ENCODE peak calls at places on chromosome 1, in ten cellular contexts. One of them, this sample, is unnamed.

GRCh38 chr1:58763214-58763613 is 20.6 kb downstream of the JUN start:
- DNase-seq in neural crest cell: no peak
- DNase-seq in endothelial cell: no peak
- DNase-seq in activated T-cell treated with anti-CD3 and anti-CD28 coated beads, Interleukin-2, amount 50 U/mL, for 1 hour: no peak
- DNase-seq in psoas muscle: no peak
- DNase-seq in activated naive CD8-positive, alpha-beta T cell treated with anti-CD3 and anti-CD28 coated beads, Interleukin-2, amount 50 U/mL, for 24 hours: no peak
- DNase-seq in ELR: peak
- DNase-seq in DMS53: no peak
- DNase-seq in small intestine: peak
- DNase-seq in kidney: no peak
- DNase-seq in this sample: no peak

GRCh38 chr1:24970926-24971530 is 41.0 kb upstream of the RUNX3 start:
- DNase-seq in neural crest cell: no peak
- DNase-seq in endothelial cell: no peak
- DNase-seq in activated T-cell treated with anti-CD3 and anti-CD28 coated beads, Interleukin-2, amount 50 U/mL, for 1 hour: no peak
- DNase-seq in psoas muscle: no peak
- DNase-seq in activated naive CD8-positive, alpha-beta T cell treated with anti-CD3 and anti-CD28 coated beads, Interleukin-2, amount 50 U/mL, for 24 hours: peak
- DNase-seq in ELR: peak
- DNase-seq in DMS53: no peak
- DNase-seq in small intestine: no peak
- DNase-seq in kidney: peak
- DNase-seq in this sample: no peak

GRCh38 chr1:82598816-82599215 is 798.1 kb downstream of the ADGRL2 start:
- DNase-seq in neural crest cell: no peak
- DNase-seq in endothelial cell: no peak
- DNase-seq in activated T-cell treated with anti-CD3 and anti-CD28 coated beads, Interleukin-2, amount 50 U/mL, for 1 hour: no peak
- DNase-seq in psoas muscle: no peak
- DNase-seq in activated naive CD8-positive, alpha-beta T cell treated with anti-CD3 and anti-CD28 coated beads, Interleukin-2, amount 50 U/mL, for 24 hours: no peak
- DNase-seq in ELR: no peak
- DNase-seq in DMS53: no peak
- DNase-seq in small intestine: no peak
- DNase-seq in kidney: no peak
- DNase-seq in this sample: no peak

GRCh38 chr1:231626535-231626950 is at the start of gene DISC1:
- DNase-seq in neural crest cell: peak
- DNase-seq in endothelial cell: peak
- DNase-seq in activated T-cell treated with anti-CD3 and anti-CD28 coated beads, Interleukin-2, amount 50 U/mL, for 1 hour: peak
- DNase-seq in psoas muscle: peak
- DNase-seq in activated naive CD8-positive, alpha-beta T cell treated with anti-CD3 and anti-CD28 coated beads, Interleukin-2, amount 50 U/mL, for 24 hours: peak
- DNase-seq in ELR: peak
- DNase-seq in DMS53: peak
- DNase-seq in small intestine: peak
- DNase-seq in kidney: peak
- DNase-seq in this sample: peak

GRCh38 chr1:84103197-84103992 is 40.7 kb upstream of the PRKACB start:
- DNase-seq in neural crest cell: no peak
- DNase-seq in endothelial cell: no peak
- DNase-seq in activated T-cell treated with anti-CD3 and anti-CD28 coated beads, Interleukin-2, amount 50 U/mL, for 1 hour: no peak
- DNase-seq in psoas muscle: peak
- DNase-seq in activated naive CD8-positive, alpha-beta T cell treated with anti-CD3 and anti-CD28 coated beads, Interleukin-2, amount 50 U/mL, for 24 hours: no peak
- DNase-seq in ELR: peak
- DNase-seq in DMS53: peak
- DNase-seq in small intestine: peak
- DNase-seq in kidney: peak
- DNase-seq in this sample: peak

GRCh38 chr1:24294228-24294672 is 24.9 kb upstream of the GRHL3 start:
- DNase-seq in neural crest cell: no peak
- DNase-seq in endothelial cell: no peak
- DNase-seq in activated T-cell treated with anti-CD3 and anti-CD28 coated beads, Interleukin-2, amount 50 U/mL, for 1 hour: no peak
- DNase-seq in psoas muscle: peak
- DNase-seq in activated naive CD8-positive, alpha-beta T cell treated with anti-CD3 and anti-CD28 coated beads, Interleukin-2, amount 50 U/mL, for 24 hours: no peak
- DNase-seq in ELR: peak
- DNase-seq in DMS53: no peak
- DNase-seq in small intestine: no peak
- DNase-seq in kidney: peak
- DNase-seq in this sample: no peak

GRCh38 chr1:66274634-66275033 is 259.3 kb upstream of the SGIP1 start:
- DNase-seq in neural crest cell: no peak
- DNase-seq in endothelial cell: no peak
- DNase-seq in activated T-cell treated with anti-CD3 and anti-CD28 coated beads, Interleukin-2, amount 50 U/mL, for 1 hour: no peak
- DNase-seq in psoas muscle: no peak
- DNase-seq in activated naive CD8-positive, alpha-beta T cell treated with anti-CD3 and anti-CD28 coated beads, Interleukin-2, amount 50 U/mL, for 24 hours: no peak
- DNase-seq in ELR: peak
- DNase-seq in DMS53: no peak
- DNase-seq in small intestine: peak
- DNase-seq in kidney: no peak
- DNase-seq in this sample: no peak

GRCh38 chr1:42154685-42155084 is 1.5 kb downstream of the GUCA2B start:
- DNase-seq in neural crest cell: no peak
- DNase-seq in endothelial cell: no peak
- DNase-seq in activated T-cell treated with anti-CD3 and anti-CD28 coated beads, Interleukin-2, amount 50 U/mL, for 1 hour: no peak
- DNase-seq in psoas muscle: no peak
- DNase-seq in activated naive CD8-positive, alpha-beta T cell treated with anti-CD3 and anti-CD28 coated beads, Interleukin-2, amount 50 U/mL, for 24 hours: no peak
- DNase-seq in ELR: no peak
- DNase-seq in DMS53: no peak
- DNase-seq in small intestine: no peak
- DNase-seq in kidney: no peak
- DNase-seq in this sample: no peak

GRCh38 chr1:43463461-43463860 is 9.7 kb upstream of the HYI start:
- DNase-seq in neural crest cell: no peak
- DNase-seq in endothelial cell: no peak
- DNase-seq in activated T-cell treated with anti-CD3 and anti-CD28 coated beads, Interleukin-2, amount 50 U/mL, for 1 hour: no peak
- DNase-seq in psoas muscle: no peak
- DNase-seq in activated naive CD8-positive, alpha-beta T cell treated with anti-CD3 and anti-CD28 coated beads, Interleukin-2, amount 50 U/mL, for 24 hours: no peak
- DNase-seq in ELR: no peak
- DNase-seq in DMS53: no peak
- DNase-seq in small intestine: no peak
- DNase-seq in kidney: no peak
- DNase-seq in this sample: no peak

GRCh38 chr1:9852004-9852403 is 28.2 kb upstream of the CLSTN1 start:
- DNase-seq in neural crest cell: no peak
- DNase-seq in endothelial cell: no peak
- DNase-seq in activated T-cell treated with anti-CD3 and anti-CD28 coated beads, Interleukin-2, amount 50 U/mL, for 1 hour: no peak
- DNase-seq in psoas muscle: no peak
- DNase-seq in activated naive CD8-positive, alpha-beta T cell treated with anti-CD3 and anti-CD28 coated beads, Interleukin-2, amount 50 U/mL, for 24 hours: no peak
- DNase-seq in ELR: no peak
- DNase-seq in DMS53: no peak
- DNase-seq in small intestine: no peak
- DNase-seq in kidney: no peak
- DNase-seq in this sample: no peak

GRCh38 chr1:39288735-39289465 is 84.4 kb downstream of the MACF1 start:
- DNase-seq in neural crest cell: no peak
- DNase-seq in endothelial cell: no peak
- DNase-seq in activated T-cell treated with anti-CD3 and anti-CD28 coated beads, Interleukin-2, amount 50 U/mL, for 1 hour: no peak
- DNase-seq in psoas muscle: no peak
- DNase-seq in activated naive CD8-positive, alpha-beta T cell treated with anti-CD3 and anti-CD28 coated beads, Interleukin-2, amount 50 U/mL, for 24 hours: no peak
- DNase-seq in ELR: peak
- DNase-seq in DMS53: no peak
- DNase-seq in small intestine: no peak
- DNase-seq in kidney: no peak
- DNase-seq in this sample: no peak

GRCh38 chr1:209435654-209436566 is 147.6 kb upstream of the CAMK1G start:
- DNase-seq in neural crest cell: peak
- DNase-seq in endothelial cell: peak
- DNase-seq in activated T-cell treated with anti-CD3 and anti-CD28 coated beads, Interleukin-2, amount 50 U/mL, for 1 hour: no peak
- DNase-seq in psoas muscle: peak
- DNase-seq in activated naive CD8-positive, alpha-beta T cell treated with anti-CD3 and anti-CD28 coated beads, Interleukin-2, amount 50 U/mL, for 24 hours: peak
- DNase-seq in ELR: peak
- DNase-seq in DMS53: peak
- DNase-seq in small intestine: peak
- DNase-seq in kidney: peak
- DNase-seq in this sample: peak